ENCODE peak calls at places on chromosome 15, in ten cellular contexts. T is Panc1, J is testis, D is psoas muscle, G is adrenal gland, A is A673, P is GM12865, F is thoracic aorta, O is endodermal cell, C is HepG2. L is an unnamed sample.

GRCh38 chr15:71505962-71506361 is 304.4 kb upstream of the NR2E3 start:
- DNase-seq in T (no peak), J (no peak), D (no peak), G (no peak), A (no peak), P (no peak), F (no peak), O (no peak), C (no peak), L (no peak)

GRCh38 chr15:85044251-85044853 is 62.7 kb downstream of the PDE8A start:
- DNase-seq in T (peak), J (peak), D (peak), G (peak), A (peak), P (peak), F (no peak), O (peak), C (peak), L (no peak)

GRCh38 chr15:89101302-89102191 is 13.3 kb downstream of the ABHD2 start:
- DNase-seq in T (peak), J (peak), D (peak), G (peak), A (no peak), P (peak), F (peak), O (no peak), C (peak), L (no peak)

GRCh38 chr15:49814709-49815108 is 193.9 kb downstream of the DTWD1 start:
- DNase-seq in T (no peak), J (no peak), D (no peak), G (no peak), A (no peak), P (no peak), F (no peak), O (no peak), C (no peak), L (no peak)

GRCh38 chr15:99454941-99455795 is 110.6 kb upstream of the MEF2A start:
- DNase-seq in T (no peak), J (peak), D (peak), G (peak), A (no peak), P (no peak), F (peak), O (peak), C (peak), L (no peak)

GRCh38 chr15:50128266-50128665 is 9.2 kb upstream of the ATP8B4 start:
- DNase-seq in T (no peak), J (peak), D (peak), G (peak), A (no peak), P (no peak), F (no peak), O (peak), C (no peak), L (no peak)

GRCh38 chr15:25712961-25713355 is 150.2 kb downstream of the ATP10A start:
- DNase-seq in T (no peak), J (no peak), D (no peak), G (no peak), A (no peak), P (no peak), F (no peak), O (peak), C (no peak), L (no peak)

GRCh38 chr15:99514306-99514705 is 51.5 kb upstream of the MEF2A start:
- DNase-seq in T (no peak), J (no peak), D (no peak), G (no peak), A (no peak), P (peak), F (no peak), O (no peak), C (no peak), L (no peak)

GRCh38 chr15:66780973-66781718 is 79.1 kb downstream of the SMAD6 start:
- DNase-seq in T (no peak), J (no peak), D (no peak), G (no peak), A (no peak), P (no peak), F (no peak), O (no peak), C (no peak), L (no peak)

GRCh38 chr15:85374831-85375230 is 5.6 kb upstream of the AKAP13 start:
- DNase-seq in T (no peak), J (no peak), D (no peak), G (no peak), A (peak), P (no peak), F (no peak), O (no peak), C (no peak), L (no peak)

GRCh38 chr15:92079047-92079446 is 225.5 kb downstream of the SLCO3A1 start:
- DNase-seq in T (no peak), J (peak), D (no peak), G (no peak), A (peak), P (peak), F (no peak), O (peak), C (peak), L (no peak)

GRCh38 chr15:90334304-90334731 is 17.8 kb upstream of the ZNF774 start:
- DNase-seq in T (no peak), J (no peak), D (no peak), G (no peak), A (no peak), P (no peak), F (no peak), O (no peak), C (peak), L (no peak)

GRCh38 chr15:92205255-92205739 is 188.4 kb upstream of the ST8SIA2 start:
- DNase-seq in T (no peak), J (no peak), D (no peak), G (peak), A (no peak), P (peak), F (no peak), O (peak), C (peak), L (no peak)

GRCh38 chr15:66780172-66780972 is 78.3 kb downstream of the SMAD6 start:
- DNase-seq in T (no peak), J (no peak), D (no peak), G (no peak), A (peak), P (no peak), F (peak), O (no peak), C (no peak), L (no peak)

GRCh38 chr15:92636950-92637481 is 18.6 kb downstream of the FAM174B start:
- DNase-seq in T (no peak), J (no peak), D (no peak), G (no peak), A (no peak), P (peak), F (no peak), O (peak), C (no peak), L (no peak)

GRCh38 chr15:71362987-71363968 is 248.0 kb downstream of the THSD4 start:
- DNase-seq in T (no peak), J (no peak), D (no peak), G (no peak), A (no peak), P (no peak), F (no peak), O (peak), C (no peak), L (no peak)

GRCh38 chr15:77967785-77968184 is 109.7 kb downstream of the TBC1D2B start:
- DNase-seq in T (no peak), J (no peak), D (no peak), G (no peak), A (no peak), P (no peak), F (no peak), O (no peak), C (no peak), L (no peak)

GRCh38 chr15:82699726-82700125 is 9.9 kb downstream of the AP3B2 start:
- DNase-seq in T (no peak), J (no peak), D (no peak), G (peak), A (no peak), P (no peak), F (no peak), O (peak), C (no peak), L (no peak)

GRCh38 chr15:78492841-78493240 is 14.5 kb upstream of the HYKK start:
- DNase-seq in T (no peak), J (no peak), D (no peak), G (no peak), A (no peak), P (no peak), F (no peak), O (no peak), C (no peak), L (no peak)

GRCh38 chr15:56286213-56286612 is 42.5 kb upstream of the RFX7 start:
- DNase-seq in T (no peak), J (no peak), D (no peak), G (no peak), A (peak), P (no peak), F (no peak), O (no peak), C (no peak), L (no peak)

GRCh38 chr15:101505610-101506337 is 16.3 kb upstream of the PCSK6 start:
- DNase-seq in T (no peak), J (no peak), D (no peak), G (no peak), A (no peak), P (peak), F (no peak), O (no peak), C (no peak), L (no peak)

GRCh38 chr15:80710635-80711553 is 15.8 kb downstream of the ABHD17C start:
- DNase-seq in T (no peak), J (no peak), D (no peak), G (no peak), A (no peak), P (peak), F (no peak), O (no peak), C (no peak), L (no peak)

GRCh38 chr15:100986158-100986896 is 67.2 kb downstream of the LRRK1 start:
- DNase-seq in T (no peak), J (no peak), D (no peak), G (no peak), A (no peak), P (no peak), F (no peak), O (no peak), C (no peak), L (no peak)

GRCh38 chr15:90952901-90953677 is 1.6 kb upstream of the RCCD1 start:
- DNase-seq in T (no peak), J (no peak), D (no peak), G (no peak), A (no peak), P (no peak), F (no peak), O (no peak), C (no peak), L (no peak)

GRCh38 chr15:35580606-35581005 is 34.6 kb upstream of the DPH6 start:
- DNase-seq in T (no peak), J (no peak), D (no peak), G (no peak), A (no peak), P (no peak), F (no peak), O (no peak), C (no peak), L (no peak)

GRCh38 chr15:72375846-72376581 is at the start of gene HEXA:
- DNase-seq in T (peak), J (peak), D (peak), G (peak), A (peak), P (peak), F (peak), O (peak), C (peak), L (peak)

GRCh38 chr15:51493892-51494291 is 128.7 kb downstream of the DMXL2 start:
- DNase-seq in T (no peak), J (no peak), D (no peak), G (no peak), A (no peak), P (no peak), F (no peak), O (no peak), C (peak), L (no peak)

GRCh38 chr15:66172339-66172980 is 81.1 kb downstream of the MEGF11 start:
- DNase-seq in T (no peak), J (no peak), D (no peak), G (no peak), A (no peak), P (no peak), F (no peak), O (peak), C (no peak), L (no peak)

GRCh38 chr15:101676965-101677364 is 24.8 kb upstream of the TM2D3 start:
- DNase-seq in T (no peak), J (no peak), D (no peak), G (no peak), A (no peak), P (no peak), F (no peak), O (no peak), C (no peak), L (no peak)

GRCh38 chr15:91116379-91117067 is 16.5 kb downstream of the SV2B start:
- DNase-seq in T (no peak), J (peak), D (no peak), G (no peak), A (no peak), P (peak), F (no peak), O (peak), C (peak), L (peak)

GRCh38 chr15:67724679-67725365 is 100.5 kb upstream of the SKOR1 start:
- DNase-seq in T (no peak), J (no peak), D (no peak), G (no peak), A (no peak), P (no peak), F (no peak), O (no peak), C (no peak), L (no peak)

DNA sequence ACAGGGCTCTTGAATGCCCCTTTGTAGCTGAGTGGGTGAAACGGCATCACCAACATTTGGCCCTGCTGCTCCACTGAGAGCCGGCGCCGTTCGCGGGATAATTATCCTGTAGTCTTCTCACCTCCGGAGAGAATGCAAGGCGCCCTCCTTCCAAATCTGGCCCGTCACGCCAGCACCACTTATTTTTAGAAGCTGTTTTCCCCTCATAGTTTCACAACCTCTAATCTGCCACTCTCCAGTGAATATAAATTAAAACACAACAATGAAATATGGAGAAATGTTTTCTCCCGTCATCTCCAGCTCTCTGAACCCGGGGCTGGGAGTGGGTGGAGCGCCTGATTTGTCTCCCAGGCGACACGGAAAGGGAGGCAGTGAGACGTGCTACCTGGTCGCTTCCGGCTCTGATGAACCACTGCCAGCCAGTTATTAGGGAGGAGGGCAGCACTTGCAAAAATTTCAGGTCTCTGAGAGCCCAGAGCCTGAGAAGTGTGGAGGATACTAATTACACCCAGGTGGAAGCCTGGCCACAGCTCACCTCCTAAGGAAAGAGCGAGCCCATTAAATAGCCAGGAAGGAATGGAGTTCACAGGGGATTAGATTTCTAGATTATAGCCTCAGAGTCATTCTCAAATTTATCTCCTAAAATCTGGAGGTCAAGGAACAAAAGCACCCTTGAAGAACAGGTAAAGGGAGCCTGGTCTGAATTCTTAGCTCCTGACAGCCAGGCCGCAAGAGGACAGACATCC is 58.8 kb downstream of the LIPC start:
- DNase-seq in T (no peak), J (no peak), D (no peak), G (no peak), A (no peak), P (no peak), F (no peak), O (no peak), C (no peak), L (no peak)
- H3K4me3 ChIP-seq in T (no peak), J (no peak), D (peak), G (no peak), A (peak), P (no peak), F (peak), O (no peak), C (no peak), L (no peak)

GRCh38 chr15:73867426-73867825 is 5.9 kb upstream of the TBC1D21 start:
- DNase-seq in T (no peak), J (no peak), D (no peak), G (no peak), A (no peak), P (no peak), F (no peak), O (peak), C (no peak), L (no peak)
- TF ChIP-seq CTCF in T (no peak), J (no peak), D (no peak), G (no peak), A (no peak), P (no peak), F (no peak), O (no peak), C (no peak), L (no peak)

GRCh38 chr15:57380854-57381253 is 4.5 kb downstream of the CGNL1 start:
- DNase-seq in T (no peak), J (no peak), D (no peak), G (no peak), A (no peak), P (no peak), F (no peak), O (peak), C (no peak), L (no peak)
- H3K4me3 ChIP-seq in T (no peak), J (no peak), D (no peak), G (no peak), A (no peak), P (no peak), F (no peak), O (peak), C (no peak), L (no peak)

GRCh38 chr15:40870716-40871115 is 3.3 kb downstream of the RHOV start:
- DNase-seq in T (no peak), J (no peak), D (no peak), G (no peak), A (no peak), P (peak), F (no peak), O (no peak), C (no peak), L (no peak)

GRCh38 chr15:40871749-40872617 is 2.1 kb downstream of the RHOV start:
- DNase-seq in T (no peak), J (no peak), D (no peak), G (no peak), A (no peak), P (peak), F (no peak), O (peak), C (no peak), L (no peak)

GRCh38 chr15:40875996-40876740 is 2.1 kb upstream of the RHOV start:
- DNase-seq in T (no peak), J (no peak), D (no peak), G (no peak), A (no peak), P (no peak), F (no peak), O (no peak), C (no peak), L (no peak)

GRCh38 chr15:40873625-40874561 is at the start of gene RHOV:
- DNase-seq in T (no peak), J (peak), D (peak), G (peak), A (peak), P (peak), F (no peak), O (peak), C (peak), L (no peak)

DNA sequence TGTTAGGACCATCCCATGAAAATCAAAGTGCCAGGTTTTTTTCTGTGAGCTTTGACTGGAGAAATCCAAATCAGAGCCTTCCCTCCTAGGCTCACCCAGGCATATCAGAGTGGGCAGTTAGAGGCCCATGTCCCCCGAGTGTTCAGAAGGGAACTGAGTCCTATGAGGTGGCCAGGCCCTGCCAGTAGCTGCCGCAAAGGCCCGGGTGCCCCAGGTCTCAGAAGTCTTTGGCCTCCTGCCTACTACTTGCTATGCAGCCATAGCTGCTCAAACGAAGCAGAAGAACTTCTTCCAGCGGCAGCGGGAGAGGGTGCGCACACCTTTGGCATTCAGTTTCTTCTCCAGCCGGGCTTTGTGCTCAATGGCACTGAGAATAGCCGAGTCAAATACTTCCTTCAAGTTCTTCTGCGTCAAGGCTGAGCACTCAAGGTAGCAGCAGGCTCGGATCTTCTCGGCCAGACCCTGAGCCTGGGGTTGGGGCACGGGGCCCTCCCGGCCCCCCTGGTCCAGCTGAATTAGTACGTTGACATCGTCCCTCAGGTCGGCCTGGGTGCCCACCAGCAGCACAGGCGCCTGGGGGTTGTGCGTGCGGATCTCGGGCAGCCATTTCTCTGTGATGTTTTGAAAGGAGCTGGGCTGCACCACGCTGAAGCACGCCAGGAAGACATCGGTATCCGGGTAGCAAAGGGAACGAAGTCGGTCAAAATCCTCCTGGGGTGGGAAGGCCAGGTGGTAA is 1.1 kb downstream of the RHOV start:
- DNase-seq in T (no peak), J (no peak), D (no peak), G (no peak), A (no peak), P (no peak), F (no peak), O (peak), C (no peak), L (no peak)
- TF ChIP-seq CTCF in T (no peak), J (no peak), D (no peak), G (no peak), A (no peak), P (no peak), F (no peak), O (no peak), C (no peak), L (no peak)

GRCh38 chr15:70098461-70099166 is 897 bp upstream of the TLE3 start:
- DNase-seq in T (no peak), J (peak), D (peak), G (no peak), A (peak), P (peak), F (no peak), O (peak), C (peak), L (no peak)

GRCh38 chr15:70096975-70097336 is 761 bp downstream of the TLE3 start:
- DNase-seq in T (no peak), J (no peak), D (no peak), G (peak), A (no peak), P (peak), F (no peak), O (no peak), C (no peak), L (no peak)

GRCh38 chr15:70097337-70098169 is at the start of gene TLE3:
- DNase-seq in T (peak), J (peak), D (peak), G (peak), A (peak), P (peak), F (peak), O (peak), C (peak), L (peak)

GRCh38 chr15:70099167-70099965 is 1.6 kb upstream of the TLE3 start:
- DNase-seq in T (peak), J (peak), D (peak), G (peak), A (peak), P (peak), F (peak), O (peak), C (peak), L (peak)

DNA sequence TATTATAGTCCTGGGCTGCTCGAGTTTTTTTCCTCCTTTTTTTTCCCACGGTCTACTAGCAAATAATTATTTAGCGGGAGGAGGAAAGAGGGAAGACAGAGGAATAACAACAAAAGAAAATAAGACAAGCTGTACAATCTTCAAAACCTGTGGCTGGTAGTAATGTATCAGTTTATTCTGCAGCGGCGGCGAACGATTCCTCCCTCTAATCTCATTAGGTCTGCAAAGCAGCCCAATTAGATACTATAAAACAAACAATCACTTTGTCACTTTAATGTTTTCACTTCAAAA is 398 bp upstream of the TLE3 start:
- DNase-seq in T (no peak), J (peak), D (no peak), G (no peak), A (no peak), P (peak), F (no peak), O (no peak), C (no peak), L (no peak)
- H3K4me3 ChIP-seq in T (peak), J (peak), D (peak), G (peak), A (peak), P (peak), F (peak), O (peak), C (peak), L (peak)

GRCh38 chr15:75640483-75641175 is 605 bp upstream of the IMP3 start:
- DNase-seq in T (peak), J (peak), D (no peak), G (no peak), A (peak), P (peak), F (no peak), O (no peak), C (peak), L (no peak)
- TF ChIP-seq CTCF in T (peak), J (peak), D (no peak), G (no peak), A (peak), P (peak), F (no peak), O (peak), C (peak), L (peak)

GRCh38 chr15:63374686-63375520 is 6.7 kb downstream of the CA12 start:
- DNase-seq in T (no peak), J (no peak), D (peak), G (no peak), A (peak), P (no peak), F (no peak), O (no peak), C (no peak), L (no peak)
- H3K4me3 ChIP-seq in T (no peak), J (no peak), D (no peak), G (no peak), A (no peak), P (no peak), F (peak), O (no peak), C (no peak), L (no peak)

GRCh38 chr15:68874788-68875187 is 54.1 kb upstream of the ANP32A start:
- DNase-seq in T (no peak), J (no peak), D (no peak), G (no peak), A (no peak), P (no peak), F (no peak), O (no peak), C (no peak), L (no peak)
- TF ChIP-seq CTCF in T (peak), J (no peak), D (no peak), G (no peak), A (no peak), P (no peak), F (no peak), O (peak), C (no peak), L (no peak)